ENCODE peak calls at places on chromosomes 16 and 17, in seven cellular contexts. W is neuronal stem cell, K is mesenchymal stem cell, Z is IMR-90, N is mesendoderm, D is H1, E is trophoblast cell. U is an unnamed sample.

GRCh38 chr16:9360075-9360474 is 268.6 kb downstream of the HAPSTR1 start:
- DNase-seq in W (no peak), K (no peak), Z (no peak), N (no peak), D (no peak), E (no peak), U (peak; percentile 8)

GRCh38 chr17:34067009-34067408 is 188.1 kb upstream of the CCL2 start:
- DNase-seq in W (no peak), K (no peak), Z (no peak), N (no peak), D (no peak), E (no peak), U (no peak)

GRCh38 chr17:40480501-40481003 is 20.9 kb downstream of the TNS4 start:
- DNase-seq in W (no peak), K (no peak), Z (no peak), N (peak; percentile 90), D (no peak), E (no peak), U (peak; percentile 76)

GRCh38 chr16:64705443-64705842 is 416.4 kb downstream of the CDH11 start:
- DNase-seq in W (no peak), K (peak; percentile 66), Z (peak; percentile 3), N (no peak), D (no peak), E (no peak), U (no peak)

GRCh38 chr17:27649929-27650328 is 18.9 kb downstream of the LGALS9 start:
- DNase-seq in W (no peak), K (no peak), Z (no peak), N (no peak), D (no peak), E (peak; percentile 16), U (no peak)

GRCh38 chr17:45282683-45283644 is 21.1 kb upstream of the SPATA32 start:
- DNase-seq in W (no peak), K (peak; percentile 95), Z (peak; percentile 88), N (peak; percentile 51), D (no peak), E (peak; percentile 32), U (no peak)

GRCh38 chr16:24540575-24541240 is 1.3 kb downstream of the RBBP6 start:
- DNase-seq in W (no peak), K (peak; percentile 48), Z (peak; percentile 19), N (peak; percentile 58), D (no peak), E (peak; percentile 18), U (no peak)

GRCh38 chr16:31484491-31485171 is 1.7 kb downstream of the SLC5A2 start:
- DNase-seq in W (no peak), K (no peak), Z (no peak), N (peak; percentile 27), D (no peak), E (no peak), U (peak; percentile 77)

GRCh38 chr17:82249896-82250581 is 21.2 kb downstream of the SLC16A3 start:
- DNase-seq in W (no peak), K (no peak), Z (no peak), N (no peak), D (no peak), E (no peak), U (no peak)

GRCh38 chr16:22369221-22369811 is 5.1 kb downstream of the CDR2 start:
- DNase-seq in W (no peak), K (peak; percentile 60), Z (peak; percentile 79), N (no peak), D (no peak), E (no peak), U (no peak)

GRCh38 chr17:79188048-79188447 is 113.4 kb downstream of the ENGASE start:
- DNase-seq in W (no peak), K (no peak), Z (no peak), N (peak; percentile 64), D (peak; percentile 38), E (no peak), U (peak; percentile 88)

GRCh38 chr17:69357701-69358100 is 30.8 kb upstream of the ABCA5 start:
- DNase-seq in W (no peak), K (no peak), Z (no peak), N (peak; percentile 16), D (no peak), E (no peak), U (no peak)

GRCh38 chr17:43434902-43435319 is 36.1 kb downstream of the ARL4D start:
- DNase-seq in W (no peak), K (no peak), Z (no peak), N (no peak), D (no peak), E (no peak), U (no peak)

GRCh38 chr16:8026450-8026849 is 563.9 kb downstream of the TMEM114 start:
- DNase-seq in W (peak; percentile 58), K (no peak), Z (no peak), N (peak; percentile 43), D (no peak), E (no peak), U (peak; percentile 34)

GRCh38 chr16:74448990-74449389 is 27.7 kb upstream of the CLEC18B start:
- DNase-seq in W (no peak), K (peak; percentile 96), Z (peak; percentile 95), N (peak; percentile 54), D (no peak), E (peak; percentile 30), U (no peak)

GRCh38 chr16:1401061-1401757 is 13.3 kb downstream of the UNKL start:
- DNase-seq in W (no peak), K (no peak), Z (no peak), N (no peak), D (no peak), E (no peak), U (no peak)

GRCh38 chr16:1403733-1404132 is 10.8 kb downstream of the UNKL start:
- DNase-seq in W (no peak), K (no peak), Z (no peak), N (no peak), D (no peak), E (no peak), U (no peak)

GRCh38 chr16:1403036-1403435 is 11.5 kb downstream of the UNKL start:
- DNase-seq in W (no peak), K (no peak), Z (no peak), N (no peak), D (no peak), E (no peak), U (no peak)

GRCh38 chr16:1398826-1399581 is 15.5 kb downstream of the UNKL start:
- DNase-seq in W (no peak), K (no peak), Z (no peak), N (no peak), D (no peak), E (no peak), U (no peak)

DNA sequence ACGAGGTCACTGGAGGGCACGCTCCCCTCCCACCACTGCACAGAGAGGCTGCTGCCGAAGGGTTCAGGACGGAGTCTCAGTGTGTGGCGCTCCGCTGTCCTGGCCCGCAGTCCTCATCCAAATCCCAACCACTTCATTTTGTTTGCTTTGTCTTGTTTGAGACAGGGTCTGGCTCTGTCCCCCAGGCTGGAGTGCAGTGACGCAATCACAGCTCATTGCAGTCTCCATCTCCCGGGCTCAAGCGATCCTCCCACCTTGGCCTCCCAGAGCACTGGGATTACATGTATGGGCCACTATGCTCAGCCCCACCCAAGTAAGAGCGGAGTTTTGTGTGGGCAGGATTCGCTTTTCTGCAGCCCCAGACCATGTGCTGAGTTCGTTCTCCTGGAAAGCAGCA is 12.7 kb downstream of the UNKL start:
- DNase-seq in W (no peak), K (no peak), Z (no peak), N (no peak), D (no peak), E (no peak), U (no peak)
- H2BK5ac ChIP-seq in W (peak overlapping the region; percentile 53), K (no peak overlapping the region), Z (no peak overlapping the region), N (no peak overlapping the region), D (no peak overlapping the region), E (no peak overlapping the region), U (no peak overlapping the region)

GRCh38 chr17:75521290-75521689 is 4.2 kb upstream of the LLGL2 start:
- DNase-seq in W (no peak), K (no peak), Z (no peak), N (no peak), D (no peak), E (no peak), U (no peak)

GRCh38 chr17:75524269-75524970 is 1.1 kb upstream of the LLGL2 start:
- DNase-seq in W (no peak), K (peak; percentile 1), Z (no peak), N (no peak), D (no peak), E (no peak), U (no peak)

GRCh38 chr17:75524971-75525805 is at the start of gene LLGL2:
- DNase-seq in W (peak; percentile 84), K (peak; percentile 64), Z (peak; percentile 11), N (peak; percentile 94), D (no peak), E (peak; percentile 85), U (peak; percentile 96)

GRCh38 chr17:75523647-75524046 is 1.9 kb upstream of the LLGL2 start:
- DNase-seq in W (no peak), K (no peak), Z (no peak), N (no peak), D (no peak), E (no peak), U (no peak)

GRCh38 chr17:75521951-75522727 is 3.4 kb upstream of the LLGL2 start:
- DNase-seq in W (no peak), K (peak; percentile 43), Z (peak; percentile 66), N (no peak), D (no peak), E (no peak), U (no peak)
- H2BK5ac ChIP-seq in W (no peak overlapping the region), K (no peak overlapping the region), Z (no peak overlapping the region), N (no peak overlapping the region), D (no peak overlapping the region), E (no peak overlapping the region), U (no peak overlapping the region)

GRCh38 chr17:39210093-39210434 is 10.0 kb downstream of the RPL19 start:
- DNase-seq in W (no peak), K (no peak), Z (no peak), N (no peak), D (no peak), E (no peak), U (no peak)
- H2BK5ac ChIP-seq in W (peak overlapping the region; percentile 57), K (peak overlapping the region; percentile 26), Z (no peak overlapping the region), N (no peak overlapping the region), D (no peak overlapping the region), E (no peak overlapping the region), U (no peak overlapping the region)

GRCh38 chr17:66920426-66920825 is 44.1 kb upstream of the CACNG4 start:
- DNase-seq in W (no peak), K (no peak), Z (no peak), N (no peak), D (no peak), E (no peak), U (no peak)

GRCh38 chr17:66918896-66919295 is 45.6 kb upstream of the CACNG4 start:
- DNase-seq in W (no peak), K (no peak), Z (no peak), N (no peak), D (no peak), E (no peak), U (no peak)

GRCh38 chr17:66920965-66921364 is 43.5 kb upstream of the CACNG4 start:
- DNase-seq in W (no peak), K (no peak), Z (no peak), N (no peak), D (no peak), E (no peak), U (no peak)

GRCh38 chr17:66925811-66926500 is 38.6 kb upstream of the CACNG4 start:
- DNase-seq in W (no peak), K (no peak), Z (no peak), N (no peak), D (no peak), E (no peak), U (no peak)

DNA sequence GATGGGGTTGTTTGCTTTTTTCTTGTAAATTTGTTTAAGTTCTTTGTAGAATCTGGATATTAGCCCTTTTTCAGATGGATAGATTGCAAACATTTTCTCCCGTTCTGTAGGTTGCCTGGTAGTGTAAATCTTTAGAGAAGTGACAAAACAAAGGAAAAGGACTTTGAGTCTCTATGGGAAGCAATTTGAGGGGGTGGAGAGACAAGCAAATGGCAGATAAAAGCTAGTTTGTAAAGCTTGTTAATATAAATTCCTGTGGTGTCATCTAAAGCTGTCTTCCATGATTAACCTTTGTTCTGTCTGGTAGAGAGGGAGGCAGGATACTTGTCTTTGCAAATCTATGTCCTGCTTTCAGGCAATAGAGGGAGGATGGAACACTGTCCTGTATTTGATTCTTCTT is 40.6 kb upstream of the CACNG4 start:
- DNase-seq in W (no peak), K (no peak), Z (no peak), N (no peak), D (no peak), E (no peak), U (no peak)
- H2BK5ac ChIP-seq in W (no peak overlapping the region), K (no peak overlapping the region), Z (no peak overlapping the region), N (no peak overlapping the region), D (no peak overlapping the region), E (no peak overlapping the region), U (no peak overlapping the region)